ENCODE peak calls at places on chromosomes 2 and 18, in six cellular contexts. K, H, D, A, R and X are unnamed samples.

GRCh38 chr2:221600388-221600787 is 28.3 kb upstream of the EPHA4 start:
- DNase-seq in K (no peak), H (no peak), D (no peak), A (no peak), R (no peak), X (no peak)

GRCh38 chr2:52805901-52806410 is 961.6 kb upstream of the CHAC2 start:
- DNase-seq in K (no peak), H (no peak), D (no peak), A (no peak), R (no peak), X (no peak)

GRCh38 chr2:8526403-8526696 is 155.5 kb upstream of the ID2 start:
- DNase-seq in K (no peak), H (no peak), D (no peak), A (no peak), R (no peak), X (no peak)

GRCh38 chr2:145108385-145108784 is 588.5 kb upstream of the ZEB2 start:
- DNase-seq in K (no peak), H (no peak), D (no peak), A (no peak), R (no peak), X (no peak)

GRCh38 chr2:238344035-238344434 is 23.7 kb downstream of the TRAF3IP1 start:
- DNase-seq in K (no peak), H (no peak), D (no peak), A (no peak), R (no peak), X (no peak)

GRCh38 chr2:17539993-17540812 is at the start of gene VSNL1:
- DNase-seq in K (peak; percentile 96), H (peak; percentile 85), D (peak; percentile 79), A (no peak), R (peak; percentile 86), X (peak; percentile 67)

GRCh38 chr2:223046470-223047053 is 5.4 kb upstream of the KCNE4 start:
- DNase-seq in K (no peak), H (no peak), D (no peak), A (no peak), R (no peak), X (no peak)

GRCh38 chr2:31263636-31264190 is 29.8 kb downstream of the EHD3 start:
- DNase-seq in K (no peak), H (no peak), D (no peak), A (no peak), R (no peak), X (no peak)

GRCh38 chr2:165576409-165576808 is 106.9 kb downstream of the CSRNP3 start:
- DNase-seq in K (no peak), H (no peak), D (no peak), A (no peak), R (no peak), X (no peak)

GRCh38 chr18:65468881-65469280 is 281.9 kb upstream of the CDH7 start:
- DNase-seq in K (no peak), H (no peak), D (no peak), A (no peak), R (no peak), X (no peak)

GRCh38 chr2:141439524-141439923 is 691.3 kb downstream of the LRP1B start:
- DNase-seq in K (no peak), H (no peak), D (no peak), A (no peak), R (no peak), X (no peak)

GRCh38 chr2:100826494-100826893 is 6.6 kb downstream of the NPAS2 start:
- DNase-seq in K (no peak), H (no peak), D (no peak), A (no peak), R (no peak), X (no peak)

GRCh38 chr2:107320881-107321280 is 434.9 kb upstream of the ST6GAL2 start:
- DNase-seq in K (no peak), H (no peak), D (no peak), A (no peak), R (no peak), X (no peak)

GRCh38 chr2:183903026-183903425 is 695.3 kb upstream of the ZNF804A start:
- DNase-seq in K (no peak), H (no peak), D (no peak), A (no peak), R (no peak), X (no peak)

GRCh38 chr18:48951448-48952286 is 902 bp upstream of the SMAD7 start:
- DNase-seq in K (peak; percentile 93), H (peak; percentile 85), D (no peak), A (peak; percentile 68), R (peak; percentile 90), X (peak; percentile 95)

GRCh38 chr2:12684471-12684936 is 32.2 kb upstream of the TRIB2 start:
- DNase-seq in K (peak; percentile 27), H (peak; percentile 42), D (no peak), A (no peak), R (no peak), X (no peak)

GRCh38 chr2:129165001-129165400 is 814.5 kb upstream of the RAB6C start:
- DNase-seq in K (no peak), H (no peak), D (no peak), A (no peak), R (no peak), X (no peak)

GRCh38 chr2:86393521-86394490 is 47.4 kb upstream of the KDM3A start:
- DNase-seq in K (no peak), H (no peak), D (peak; percentile 12), A (no peak), R (peak; percentile 29), X (no peak)

GRCh38 chr18:27606851-27607250 is 421.7 kb upstream of the CHST9 start:
- DNase-seq in K (no peak), H (no peak), D (no peak), A (no peak), R (no peak), X (no peak)

GRCh38 chr2:232504438-232504837 is 15.8 kb upstream of the PRSS56 start:
- DNase-seq in K (peak; percentile 62), H (no peak), D (no peak), A (no peak), R (no peak), X (no peak)

GRCh38 chr18:68714356-68714706 is 577 bp downstream of the TMX3 start:
- DNase-seq in K (peak; percentile 18), H (peak; percentile 6), D (no peak), A (peak; percentile 10), R (peak; percentile 26), X (no peak)

GRCh38 chr18:76823574-76823973 is 1.2 kb downstream of the ZNF236 start:
- DNase-seq in K (peak; percentile 81), H (no peak), D (no peak), A (peak; percentile 36), R (peak; percentile 22), X (peak; percentile 87)

GRCh38 chr2:156666130-156666785 is 230.1 kb downstream of the GPD2 start:
- DNase-seq in K (no peak), H (no peak), D (no peak), A (no peak), R (no peak), X (no peak)

GRCh38 chr2:120972286-120972685 is 236.6 kb downstream of the GLI2 start:
- DNase-seq in K (no peak), H (no peak), D (no peak), A (no peak), R (no peak), X (no peak)

GRCh38 chr2:2321250-2321545 is 9.9 kb downstream of the MYT1L start:
- DNase-seq in K (no peak), H (no peak), D (no peak), A (no peak), R (no peak), X (no peak)

GRCh38 chr2:23489471-23490400 is 104.8 kb downstream of the KLHL29 start:
- DNase-seq in K (no peak), H (no peak), D (no peak), A (no peak), R (no peak), X (peak; percentile 65)

GRCh38 chr2:168490015-168490874 is 34.2 kb downstream of the CERS6 start:
- DNase-seq in K (peak; percentile 45), H (no peak), D (no peak), A (no peak), R (no peak), X (no peak)

GRCh38 chr18:78378983-78379382 is 600.6 kb upstream of the SALL3 start:
- DNase-seq in K (no peak), H (no peak), D (no peak), A (no peak), R (no peak), X (no peak)
- TF ChIP-seq POLR2AphosphoS5 in K (no peak), H (no peak), D (no peak), A (no peak), R (no peak), X (no peak)

DNA sequence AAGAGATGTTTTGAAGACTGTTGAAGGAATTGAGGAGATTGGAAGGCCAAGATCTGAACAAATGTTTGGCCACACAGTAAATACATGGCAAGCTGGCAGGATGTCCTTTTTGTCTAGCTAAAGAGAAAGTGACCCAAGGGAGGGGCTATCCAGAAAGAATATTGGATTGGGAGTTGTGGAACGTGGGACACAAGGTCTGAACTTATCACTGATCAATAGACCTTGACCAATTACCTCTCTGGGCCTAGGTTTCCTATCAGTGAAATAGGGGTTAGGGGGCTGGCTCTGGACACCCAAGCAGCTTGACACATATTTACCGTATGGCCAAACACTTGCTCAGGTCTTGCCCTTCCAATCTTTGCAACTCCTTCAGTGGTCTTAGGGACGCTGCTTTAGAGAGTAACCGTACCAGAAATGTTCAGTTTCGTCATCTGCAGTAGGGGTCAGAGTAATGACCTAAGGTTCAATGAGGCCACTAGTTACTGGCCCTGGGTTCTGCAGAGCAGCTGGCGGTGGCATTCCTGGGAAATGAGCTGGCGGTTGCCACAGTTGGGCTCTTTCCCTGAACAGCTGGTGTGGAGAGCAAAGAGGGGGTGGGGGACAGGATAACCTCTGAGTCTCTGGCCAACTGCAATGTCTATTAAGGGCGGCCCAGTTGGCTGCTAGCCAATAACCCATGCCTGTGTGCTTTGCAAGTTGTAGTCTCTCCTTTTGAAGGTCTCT is 70.1 kb upstream of the STPG4 start:
- DNase-seq in K (no peak), H (no peak), D (peak; percentile 3), A (no peak), R (peak; percentile 59), X (no peak)
- TF ChIP-seq POLR2AphosphoS5 in K (no peak), H (no peak), D (peak; percentile 14), A (no peak), R (peak; percentile 65), X (peak; percentile 66)

DNA sequence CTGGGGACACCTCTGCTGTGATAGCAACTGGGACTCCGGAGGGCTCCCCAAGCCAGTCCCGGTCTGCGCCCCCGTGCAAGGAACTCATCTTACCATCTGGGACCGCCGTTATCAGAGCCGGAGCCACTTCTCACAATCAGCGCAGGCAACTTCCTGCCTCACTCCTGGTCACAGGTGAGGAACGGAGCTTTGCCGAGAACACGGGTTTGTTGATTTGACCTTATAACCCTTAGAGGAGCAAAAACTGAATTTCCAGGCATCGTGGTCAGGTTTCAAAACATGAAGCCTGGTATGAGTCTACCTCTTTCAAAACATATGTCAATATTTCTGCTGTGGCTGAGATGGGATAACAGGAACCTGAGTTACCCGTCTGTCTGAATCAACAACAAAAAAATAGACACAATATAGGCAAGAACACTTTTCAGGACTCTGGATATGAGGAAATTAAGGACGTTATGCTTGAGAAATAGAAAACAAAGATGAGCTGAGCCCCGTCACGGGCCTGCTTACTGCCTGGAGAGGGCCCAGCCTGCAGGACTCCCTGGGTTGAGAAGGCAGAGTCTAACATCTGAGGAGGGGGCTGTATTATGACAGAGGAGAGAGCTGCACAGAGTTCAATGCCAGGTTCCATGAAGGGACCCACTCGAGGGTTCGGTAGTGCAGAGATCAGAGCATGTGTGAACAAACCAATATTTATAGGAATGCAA is 148.7 kb downstream of the NDUFA10 start:
- DNase-seq in K (no peak), H (no peak), D (no peak), A (no peak), R (no peak), X (no peak)
- TF ChIP-seq POLR2AphosphoS5 in K (no peak), H (no peak), D (no peak), A (no peak), R (no peak), X (no peak)

GRCh38 chr2:226118471-226119429 is 680.9 kb downstream of the IRS1 start:
- DNase-seq in K (peak; percentile 5), H (peak; percentile 26), D (peak; percentile 89), A (no peak), R (no peak), X (no peak)
- TF ChIP-seq POLR2AphosphoS5 in K (no peak), H (peak; percentile 68), D (peak; percentile 63), A (no peak), R (no peak), X (no peak)